ENCODE peak calls at places on chromosomes 1 and 21, in four cellular contexts. X, O, U and P are unnamed samples.

GRCh38 chr1:93694833-93695232 is 13.2 kb upstream of the BCAR3 start:
- DNase-seq in X (no peak), O (no peak), U (no peak), P (peak; percentile 33)

GRCh38 chr1:91830242-91831131 is 55.5 kb downstream of the TGFBR3 start:
- DNase-seq in X (no peak), O (peak; percentile 84), U (no peak), P (no peak)

GRCh38 chr1:196603651-196604050 is 4.6 kb downstream of the KCNT2 start:
- DNase-seq in X (no peak), O (no peak), U (no peak), P (no peak)

GRCh38 chr1:173202430-173203145 is 4.5 kb downstream of the TNFSF4 start:
- DNase-seq in X (no peak), O (peak; percentile 42), U (no peak), P (peak; percentile 72)

GRCh38 chr1:107572674-107573205 is 392.2 kb downstream of the VAV3 start:
- DNase-seq in X (no peak), O (no peak), U (no peak), P (no peak)

GRCh38 chr21:35314896-35315582 is 265.9 kb upstream of the RUNX1 start:
- DNase-seq in X (no peak), O (no peak), U (no peak), P (no peak)

GRCh38 chr1:36151845-36152203 is 2.5 kb upstream of the TRAPPC3 start:
- DNase-seq in X (no peak), O (no peak), U (no peak), P (no peak)

GRCh38 chr1:212683357-212683722 is 16.3 kb downstream of the BATF3 start:
- DNase-seq in X (peak; percentile 81), O (no peak), U (no peak), P (no peak)

GRCh38 chr1:99674115-99674514 is 28.2 kb downstream of the PALMD start:
- DNase-seq in X (no peak), O (no peak), U (no peak), P (no peak)

GRCh38 chr1:201112173-201112731 is at the start of gene CACNA1S:
- DNase-seq in X (no peak), O (no peak), U (no peak), P (no peak)

GRCh38 chr1:227245613-227246320 is 72.5 kb downstream of the CDC42BPA start:
- DNase-seq in X (no peak), O (no peak), U (no peak), P (no peak)

GRCh38 chr1:34547043-34547674 is 207.7 kb upstream of the GJB5 start:
- DNase-seq in X (no peak), O (peak; percentile 37), U (no peak), P (peak; percentile 86)

GRCh38 chr1:93751391-93752250 is 70.0 kb upstream of the BCAR3 start:
- DNase-seq in X (no peak), O (no peak), U (no peak), P (no peak)

GRCh38 chr1:202291961-202292712 is 49.6 kb downstream of the UBE2T start:
- DNase-seq in X (no peak), O (no peak), U (no peak), P (no peak)

GRCh38 chr1:247228133-247228532 is 27.7 kb upstream of the VN1R5 start:
- DNase-seq in X (no peak), O (no peak), U (no peak), P (peak; percentile 50)

GRCh38 chr1:22636369-22636768 is at the start of gene C1QA:
- DNase-seq in X (no peak), O (no peak), U (no peak), P (no peak)

GRCh38 chr1:67686272-67687197 is 1.5 kb downstream of the GADD45A start:
- DNase-seq in X (peak; percentile 57), O (peak; percentile 89), U (peak; percentile 52), P (peak; percentile 63)

GRCh38 chr1:43995984-43996732 is 4.8 kb downstream of the CCDC24 start:
- DNase-seq in X (no peak), O (no peak), U (no peak), P (no peak)

GRCh38 chr1:180566495-180566894 is 7.7 kb downstream of the OVAAL start:
- DNase-seq in X (no peak), O (no peak), U (no peak), P (no peak)

GRCh38 chr1:228902781-228903572 is 167.7 kb downstream of the RHOU start:
- DNase-seq in X (no peak), O (peak; percentile 91), U (no peak), P (no peak)

GRCh38 chr21:38241029-38241740 is 15.6 kb upstream of the KCNJ15 start:
- DNase-seq in X (no peak), O (no peak), U (no peak), P (no peak)

GRCh38 chr1:24971539-24971938 is 41.5 kb upstream of the RUNX3 start:
- DNase-seq in X (no peak), O (no peak), U (no peak), P (no peak)

GRCh38 chr1:214540324-214540723 is 11.1 kb downstream of the PTPN14 start:
- DNase-seq in X (no peak), O (no peak), U (no peak), P (no peak)

GRCh38 chr21:17495680-17496079 is 17.2 kb upstream of the CXADR start:
- DNase-seq in X (no peak), O (peak; percentile 71), U (no peak), P (no peak)

GRCh38 chr1:77539510-77540142 is 142.8 kb downstream of the ZZZ3 start:
- DNase-seq in X (no peak), O (no peak), U (no peak), P (no peak)

GRCh38 chr1:62601412-62601971 is 4.2 kb downstream of the ANGPTL3 start:
- DNase-seq in X (no peak), O (no peak), U (no peak), P (no peak)

GRCh38 chr1:99544328-99544727 is 101.6 kb upstream of the PALMD start:
- DNase-seq in X (no peak), O (no peak), U (no peak), P (no peak)

GRCh38 chr1:235169986-235170385 is 8.9 kb upstream of the RBM34 start:
- DNase-seq in X (no peak), O (no peak), U (no peak), P (no peak)

GRCh38 chr1:45585496-45586075 is 1.7 kb downstream of the NASP start:
- DNase-seq in X (no peak), O (no peak), U (no peak), P (no peak)

GRCh38 chr1:162560303-162561036 is 1.1 kb upstream of the UAP1 start:
- DNase-seq in X (no peak), O (peak; percentile 93), U (no peak), P (peak; percentile 49)

GRCh38 chr1:162562452-162562828 is 918 bp downstream of the UAP1 start:
- DNase-seq in X (no peak), O (peak; percentile 29), U (no peak), P (no peak)

GRCh38 chr1:162557536-162557935 is 4.0 kb upstream of the UAP1 start:
- DNase-seq in X (no peak), O (no peak), U (no peak), P (no peak)

GRCh38 chr1:162561616-162562451 is at the start of gene UAP1:
- DNase-seq in X (no peak), O (no peak), U (no peak), P (peak; percentile 3)

GRCh38 chr1:162561037-162561615 is 396 bp upstream of the UAP1 start:
- DNase-seq in X (peak; percentile 72), O (peak; percentile 93), U (peak; percentile 98), P (peak; percentile 99)
- TF ChIP-seq REST in X (no peak), O (no peak), U (peak; percentile 52), P (no peak)

GRCh38 chr1:2212167-2212541 is 16.0 kb upstream of the SKI start:
- DNase-seq in X (no peak), O (no peak), U (no peak), P (no peak)

GRCh38 chr1:2214541-2215241 is 13.4 kb upstream of the SKI start:
- DNase-seq in X (no peak), O (no peak), U (no peak), P (no peak)

GRCh38 chr1:2212542-2213491 is 15.3 kb upstream of the SKI start:
- DNase-seq in X (no peak), O (peak; percentile 50), U (peak; percentile 83), P (peak; percentile 98)

GRCh38 chr1:2215329-2215728 is 12.8 kb upstream of the SKI start:
- DNase-seq in X (no peak), O (no peak), U (no peak), P (no peak)

DNA sequence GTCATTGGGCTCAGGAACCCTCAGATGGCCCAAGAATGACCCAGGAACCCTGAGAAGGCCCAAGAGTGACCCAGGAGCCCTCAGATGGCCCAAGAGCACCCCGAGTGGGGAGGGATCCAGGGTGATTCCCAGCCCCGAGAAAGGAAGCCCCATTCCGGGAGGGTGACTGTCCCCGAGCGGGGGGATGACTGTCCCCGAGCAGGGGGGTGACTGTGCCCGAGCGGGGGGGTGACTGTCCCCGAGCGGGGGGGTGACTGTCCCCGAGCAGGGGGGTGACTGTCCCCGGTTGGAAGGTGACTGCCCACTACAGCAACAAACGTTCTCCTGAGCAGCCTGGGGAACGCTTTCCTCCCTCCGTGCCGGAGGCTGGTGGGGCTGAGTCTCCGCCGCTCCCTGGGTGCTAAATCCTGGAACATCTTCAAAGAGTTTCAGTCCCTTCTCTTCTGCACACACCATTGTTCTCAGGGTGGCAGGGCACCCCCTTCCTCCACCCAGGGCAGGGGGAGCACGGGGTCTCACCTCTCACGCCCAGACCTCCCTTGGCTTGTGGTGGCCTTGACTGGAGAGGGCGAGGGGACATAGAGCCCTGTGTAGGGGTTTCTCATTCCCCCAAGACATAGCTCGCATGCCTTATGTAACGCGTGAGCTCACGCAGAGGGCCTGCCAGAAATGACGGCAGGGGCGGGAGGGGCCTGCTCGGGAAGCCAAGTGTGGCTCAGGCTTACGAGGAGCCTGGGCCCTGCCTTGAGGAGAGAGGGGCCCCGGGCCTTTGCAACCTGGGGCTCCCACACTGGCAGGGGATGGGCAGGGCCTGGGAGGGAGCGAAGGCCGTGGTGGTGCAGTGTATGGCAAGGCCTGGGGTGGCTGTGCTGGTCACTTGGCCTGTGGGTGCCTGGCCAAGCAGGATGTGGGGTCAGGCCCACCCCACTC is 14.3 kb upstream of the SKI start:
- DNase-seq in X (no peak), O (no peak), U (no peak), P (no peak)
- TF ChIP-seq CREB1 in X (no peak), O (no peak), U (no peak), P (no peak)

DNA sequence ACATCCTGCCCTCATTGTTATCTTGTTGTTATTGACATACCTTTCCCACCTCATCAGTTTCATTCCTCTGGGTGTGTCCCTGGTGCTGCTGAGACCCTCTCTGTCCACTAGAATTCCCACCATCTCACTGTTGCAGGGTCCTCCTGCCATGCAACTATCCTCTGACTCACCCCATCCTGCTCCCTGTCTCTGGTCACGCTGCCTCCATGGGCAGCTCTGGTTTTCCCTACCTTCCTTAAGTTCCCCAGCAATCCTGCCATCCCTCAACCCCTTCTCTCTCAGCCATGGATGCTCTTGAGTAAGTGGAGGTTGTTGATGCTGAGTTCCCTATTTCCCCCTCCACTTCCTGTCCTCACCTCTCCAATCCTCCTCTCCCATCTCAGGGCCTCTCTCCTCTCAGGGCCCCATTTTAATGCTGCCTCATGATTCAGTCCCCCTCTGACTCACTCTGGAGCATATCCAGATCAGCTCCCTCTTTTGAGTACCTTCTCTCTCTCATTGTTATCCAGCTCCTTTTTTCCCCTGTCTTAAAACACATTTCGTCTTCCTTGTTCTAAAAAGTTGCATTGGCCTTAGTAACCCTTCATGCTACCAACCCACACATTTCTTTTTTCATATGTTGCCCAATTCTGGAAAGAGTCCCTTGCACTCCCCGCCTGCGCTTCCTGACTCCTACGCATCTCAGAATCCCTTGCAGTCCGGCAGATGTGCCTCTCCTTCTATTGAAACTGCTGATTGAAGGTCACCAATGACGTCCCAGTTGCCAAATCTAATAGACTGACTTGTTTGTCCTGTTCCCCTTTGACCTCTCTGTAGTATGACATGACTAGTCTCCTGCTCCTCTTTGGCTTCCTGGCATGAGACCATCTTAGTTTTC is 92.0 kb downstream of the CNIH3 start:
- DNase-seq in X (no peak), O (no peak), U (no peak), P (no peak)
- TF ChIP-seq REST in X (no peak), O (no peak), U (no peak), P (no peak)

GRCh38 chr21:42844411-42845113 is 34.8 kb downstream of the WDR4 start:
- DNase-seq in X (no peak), O (no peak), U (no peak), P (no peak)
- TF ChIP-seq CREB1 in X (no peak), O (no peak), U (no peak), P (no peak)